ENCODE peak calls at places on chromosomes 16 and 17, in ten cellular contexts. A is left ventricle myocardium inferior; W is coronary artery; L is esophagus squamous epithelium; C is colonic mucosa; B is cardiac muscle cell; Z is PC-3; Q is naive thymus-derived CD4-positive, alpha-beta T cell; G is A549; X is adrenal gland. R is an unnamed sample.

GRCh38 chr16:85228463-85228862 is 116.2 kb upstream of the CIBAR2 start:
- DNase-seq in W (no peak), A (no peak), Q (no peak), X (no peak), G (no peak), B (no peak), L (no peak), C (no peak), Z (no peak), R (no peak)

GRCh38 chr16:80583466-80583865 is 42.7 kb downstream of the DYNLRB2 start:
- DNase-seq in B (peak; percentile 59), Q (no peak), L (no peak), C (no peak), A (peak; percentile 19), G (no peak), X (peak; percentile 48), Z (peak; percentile 64), W (no peak), R (no peak)

GRCh38 chr17:73311428-73311780 is 397 bp downstream of the CDC42EP4 start:
- DNase-seq in W (peak; percentile 81), G (no peak), B (no peak), L (no peak), A (peak; percentile 54), Q (no peak), X (no peak), Z (no peak), C (peak; percentile 60), R (peak; percentile 89)

GRCh38 chr17:74305865-74306654 is 20.0 kb upstream of the KIF19 start:
- DNase-seq in X (no peak), G (peak; percentile 28), A (no peak), C (no peak), Z (peak; percentile 44), W (no peak), B (no peak), Q (no peak), L (no peak), R (no peak)

GRCh38 chr16:12805091-12805490 is 1.4 kb upstream of the CPPED1 start:
- DNase-seq in B (no peak), X (no peak), C (no peak), W (no peak), G (no peak), Q (no peak), A (no peak), L (no peak), Z (peak; percentile 8), R (no peak)

GRCh38 chr17:78933959-78934568 is 8.9 kb upstream of the TIMP2 start:
- DNase-seq in L (peak; percentile 52), A (peak; percentile 95), C (peak; percentile 92), X (peak; percentile 99), B (peak; percentile 99), W (peak; percentile 99), Q (no peak), Z (peak; percentile 95), G (peak; percentile 94), R (peak; percentile 97)

GRCh38 chr17:61312406-61313295 is 87.0 kb upstream of the TBX2 start:
- DNase-seq in W (no peak), L (no peak), C (no peak), Z (no peak), X (no peak), G (no peak), Q (no peak), B (no peak), A (no peak), R (no peak)

GRCh38 chr17:39105705-39106104 is 45.7 kb downstream of the PLXDC1 start:
- DNase-seq in W (no peak), L (no peak), Q (no peak), X (no peak), Z (no peak), A (no peak), B (no peak), G (no peak), C (no peak), R (no peak)

DNA sequence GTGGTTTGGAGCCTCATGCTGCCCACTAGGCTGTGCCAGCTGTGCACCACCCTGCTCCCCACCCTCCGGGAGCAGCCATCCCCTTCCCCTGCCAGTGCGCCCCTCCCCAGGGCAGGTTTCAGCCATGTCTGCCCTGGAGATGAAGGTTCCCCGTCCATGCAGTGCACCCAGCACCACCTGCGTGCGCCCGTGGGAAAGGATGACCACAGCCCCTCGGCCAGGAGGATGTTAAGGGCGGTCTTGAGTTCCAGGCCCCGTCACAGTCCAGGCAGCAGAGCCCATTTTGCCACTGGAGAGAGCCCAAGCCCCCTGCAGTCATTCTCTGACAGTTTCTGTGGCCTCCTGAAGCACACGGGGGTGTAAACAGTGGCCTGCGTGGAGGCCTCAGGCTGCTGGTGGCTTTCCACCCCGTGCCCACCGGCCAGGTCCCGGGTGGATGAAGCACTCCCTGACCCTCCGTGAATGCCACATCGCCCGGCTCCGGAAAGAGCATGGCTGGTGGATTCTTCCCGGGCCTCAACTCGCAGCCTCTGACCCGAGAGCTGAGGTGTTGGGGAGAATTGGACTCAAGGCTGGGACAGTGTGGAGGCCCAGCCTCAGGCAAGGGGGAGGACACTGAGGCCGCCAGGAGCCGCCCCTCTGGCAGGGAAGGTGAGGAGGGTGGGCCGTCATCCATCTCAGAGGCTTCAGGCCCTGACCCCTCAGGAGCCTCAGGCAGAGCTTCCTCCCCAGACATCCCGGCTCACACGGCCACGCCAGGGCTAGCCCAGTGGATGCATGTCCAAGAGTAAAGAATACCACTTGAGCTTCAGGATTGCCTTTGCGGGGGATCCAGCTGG is 69.7 kb upstream of the CHMP6 start:
- DNase-seq in L (no peak), G (no peak), Z (no peak), W (no peak), B (no peak), Q (no peak), X (no peak), C (no peak), A (no peak), R (peak; percentile 69)
- H3K27ac ChIP-seq in L (no peak overlapping the region), G (no peak overlapping the region), Z (no peak overlapping the region), W (peak overlapping the region; percentile 95), B (no peak overlapping the region), Q (no peak overlapping the region), X (no peak overlapping the region), C (no peak overlapping the region), A (no peak overlapping the region), R (no peak overlapping the region)

GRCh38 chr17:49843774-49844350 is 4.0 kb downstream of the TAC4 start:
- DNase-seq in C (peak; percentile 47), W (no peak), L (no peak), Q (no peak), Z (peak; percentile 56), X (no peak), G (peak; percentile 52), B (no peak), A (no peak), R (no peak)

GRCh38 chr17:49845210-49845782 is 2.6 kb downstream of the TAC4 start:
- DNase-seq in A (peak; percentile 67), X (peak; percentile 69), L (no peak), W (no peak), G (no peak), Z (no peak), C (no peak), Q (no peak), B (peak; percentile 29), R (no peak)

GRCh38 chr17:49836111-49837030 is 11.5 kb downstream of the TAC4 start:
- DNase-seq in B (peak; percentile 85), Z (no peak), X (no peak), L (no peak), G (peak; percentile 68), A (no peak), C (peak; percentile 57), Q (no peak), W (no peak), R (no peak)

GRCh38 chr17:49842846-49843245 is 5.0 kb downstream of the TAC4 start:
- DNase-seq in W (no peak), G (no peak), C (no peak), L (no peak), Q (no peak), X (no peak), Z (no peak), B (no peak), A (no peak), R (no peak)

DNA sequence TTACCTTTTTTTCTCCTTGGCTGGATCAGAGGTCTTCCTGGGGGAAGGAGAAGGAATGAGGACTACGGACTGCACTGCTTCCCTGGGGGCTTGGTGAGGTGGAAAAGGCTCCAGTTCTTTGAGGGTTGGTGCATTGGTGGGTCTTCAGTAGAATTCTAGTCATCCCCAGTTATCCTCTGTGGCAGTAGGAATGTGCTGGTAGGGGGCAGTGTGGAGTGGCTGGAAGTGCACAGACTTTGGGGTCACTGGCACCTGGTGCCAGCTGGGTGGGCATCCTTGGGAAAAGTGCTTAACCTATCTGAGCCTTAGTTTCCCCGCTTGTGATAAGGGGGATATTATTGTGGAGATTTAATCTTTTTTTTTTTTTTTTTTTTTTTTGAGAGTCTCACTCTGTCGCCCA is 6.3 kb downstream of the TAC4 start:
- DNase-seq in A (no peak), L (no peak), Q (no peak), Z (no peak), W (no peak), C (no peak), X (no peak), B (no peak), G (no peak), R (no peak)
- H3K4me3 ChIP-seq in A (no peak overlapping the region), L (no peak overlapping the region), Q (no peak overlapping the region), Z (no peak overlapping the region), W (no peak overlapping the region), C (no peak overlapping the region), X (no peak overlapping the region), B (no peak overlapping the region), G (no peak overlapping the region), R (no peak overlapping the region)

GRCh38 chr16:21336231-21336630 is 58.1 kb upstream of the CRYM start:
- DNase-seq in W (no peak), G (no peak), Z (no peak), Q (no peak), B (no peak), L (no peak), X (no peak), C (no peak), A (no peak), R (no peak)

GRCh38 chr16:21339269-21339641 is 61.2 kb upstream of the CRYM start:
- DNase-seq in G (no peak), A (no peak), Z (no peak), C (no peak), L (no peak), W (no peak), B (no peak), Q (no peak), X (no peak), R (no peak)

GRCh38 chr16:21339927-21340326 is 61.8 kb upstream of the CRYM start:
- DNase-seq in W (no peak), A (no peak), Z (no peak), X (no peak), C (peak; percentile 80), G (peak; percentile 7), B (no peak), Q (no peak), L (no peak), R (no peak)

DNA sequence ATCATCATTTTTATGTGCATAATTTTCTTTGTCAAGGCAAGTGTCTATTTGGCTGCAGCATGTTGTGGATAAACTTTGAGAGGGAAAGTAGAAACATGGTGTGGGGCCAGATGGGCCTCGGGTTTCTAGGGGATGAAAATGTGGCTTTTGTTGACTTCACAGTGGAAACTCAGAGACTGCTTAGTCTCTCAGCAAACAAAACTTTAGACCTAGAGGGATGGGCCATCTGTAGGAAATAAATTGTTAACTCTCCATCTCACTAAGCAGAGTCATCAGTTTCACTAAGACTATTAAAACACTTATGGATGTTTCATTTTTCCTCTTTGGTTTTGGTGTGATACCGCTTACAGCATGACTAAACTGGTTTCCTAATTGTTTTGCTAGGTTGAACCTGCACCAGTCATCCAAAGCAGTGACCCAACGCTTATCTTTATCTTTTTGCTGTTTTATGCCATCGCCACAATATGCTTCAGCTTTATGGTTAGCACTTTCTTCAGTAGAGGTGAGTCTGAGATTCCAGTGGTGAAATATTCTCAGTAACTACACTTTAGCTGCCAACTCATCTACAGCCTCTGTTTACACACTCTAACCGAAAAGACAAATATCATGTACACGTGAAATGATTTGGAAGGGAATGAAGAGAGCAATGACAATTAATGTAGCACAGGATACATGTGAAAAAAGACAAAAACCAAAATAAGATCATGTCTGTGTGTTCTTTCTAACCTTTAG is 60.6 kb upstream of the CRYM start:
- DNase-seq in G (no peak), A (no peak), B (no peak), Q (no peak), C (no peak), L (no peak), Z (no peak), X (no peak), W (no peak), R (no peak)
- H3K27ac ChIP-seq in G (no peak overlapping the region), A (no peak overlapping the region), B (no peak overlapping the region), Q (no peak overlapping the region), C (peak overlapping the region; percentile 66), L (no peak overlapping the region), Z (no peak overlapping the region), X (no peak overlapping the region), W (no peak overlapping the region), R (no peak overlapping the region)

GRCh38 chr17:43025766-43026537 is 921 bp downstream of the RND2 start:
- DNase-seq in C (no peak), Z (no peak), Q (no peak), L (no peak), X (no peak), G (no peak), B (no peak), A (no peak), W (no peak), R (peak; percentile 63)
- H3K4me3 ChIP-seq in C (no peak overlapping the region), Z (no peak overlapping the region), Q (no peak overlapping the region), L (no peak overlapping the region), X (no peak overlapping the region), G (no peak overlapping the region), B (peak overlapping the region; percentile 49), A (peak overlapping the region; percentile 70), W (peak overlapping the region; percentile 74), R (no peak overlapping the region)